ENCODE peak calls at places on chromosomes 5 and 9, in ten cellular contexts. N is lung; M is NCI-H82; S is ACHN; A is naive thymus-derived CD4-positive, alpha-beta T cell; R is sigmoid colon; I is dorsolateral prefrontal cortex; Q is spleen; Z is AG09309; X is stimulated activated CD4-positive, alpha-beta T cell treated with anti-CD3 and anti-CD28 coated beads, Interleukin-4, amount 100 ng/mL, for 48 hours. H is an unnamed sample.

GRCh38 chr5:59266410-59266809 is 627.1 kb downstream of the PDE4D start:
- DNase-seq in S (no peak), A (no peak), I (no peak), M (no peak), R (no peak), X (no peak), Q (no peak), N (no peak), Z (no peak), H (no peak)

GRCh38 chr9:124320062-124320973 is 62.6 kb downstream of the NEK6 start:
- DNase-seq in M (peak; percentile 76), Q (peak; percentile 86), S (peak; percentile 66), X (peak; percentile 47), N (peak; percentile 74), R (peak; percentile 81), I (peak; percentile 71), Z (peak; percentile 11), A (peak; percentile 51), H (peak; percentile 15)

GRCh38 chr9:135340726-135341475 is 138.7 kb upstream of the PPP1R26 start:
- DNase-seq in I (no peak), Q (peak; percentile 57), R (peak; percentile 46), Z (no peak), M (no peak), S (no peak), N (no peak), X (no peak), A (no peak), H (no peak)

GRCh38 chr9:127174386-127175318 is 52.2 kb upstream of the ANGPTL2 start:
- DNase-seq in X (no peak), Q (peak; percentile 60), M (no peak), Z (no peak), I (peak; percentile 3), A (no peak), R (peak; percentile 57), N (no peak), S (no peak), H (no peak)

GRCh38 chr5:176850371-176851245 is 40.2 kb downstream of the UNC5A start:
- DNase-seq in A (no peak), M (no peak), N (no peak), Q (no peak), X (no peak), Z (no peak), R (no peak), S (no peak), I (no peak), H (no peak)

GRCh38 chr9:129619787-129620668 is 873 bp downstream of the C9orf50 start:
- DNase-seq in Z (no peak), X (no peak), N (no peak), I (no peak), R (no peak), A (no peak), M (peak; percentile 50), Q (peak; percentile 77), S (peak; percentile 35), H (no peak)

GRCh38 chr9:120434532-120434931 is 145.4 kb downstream of the CDK5RAP2 start:
- DNase-seq in I (no peak), Z (no peak), A (no peak), X (no peak), M (no peak), Q (no peak), N (no peak), S (no peak), R (no peak), H (no peak)

GRCh38 chr5:179129607-179130071 is 69.5 kb downstream of the ZNF354C start:
- DNase-seq in I (no peak), N (no peak), S (no peak), X (no peak), Z (no peak), Q (peak; percentile 48), R (no peak), A (no peak), M (no peak), H (no peak)

GRCh38 chr5:16957305-16958165 is 21.4 kb upstream of the MYO10 start:
- DNase-seq in A (no peak), M (no peak), X (no peak), R (no peak), I (no peak), S (no peak), N (no peak), Q (no peak), Z (peak; percentile 85), H (no peak)

GRCh38 chr9:122204491-122204890 is 24.3 kb downstream of the LHX6 start:
- DNase-seq in Q (peak; percentile 70), R (no peak), Z (no peak), A (no peak), M (no peak), I (no peak), S (no peak), X (no peak), N (no peak), H (no peak)

GRCh38 chr9:113579270-113580040 is 115.9 kb downstream of the RGS3 start:
- DNase-seq in X (no peak), N (no peak), A (no peak), I (no peak), Q (peak; percentile 93), M (peak; percentile 29), R (peak; percentile 81), S (peak; percentile 19), Z (no peak), H (peak; percentile 49)

GRCh38 chr5:126810983-126811382 is 34.0 kb downstream of the LMNB1 start:
- DNase-seq in M (no peak), S (no peak), A (no peak), R (no peak), N (no peak), I (no peak), Q (no peak), Z (no peak), X (no peak), H (no peak)

GRCh38 chr9:72363908-72364678 is 915 bp downstream of the ZFAND5 start:
- DNase-seq in A (peak; percentile 77), M (peak; percentile 48), I (peak; percentile 41), Q (peak; percentile 95), Z (no peak), S (peak; percentile 44), N (peak; percentile 58), X (peak; percentile 51), R (peak; percentile 85), H (peak; percentile 30)

GRCh38 chr9:121954477-121955175 is 138.5 kb downstream of the TTLL11 start:
- DNase-seq in R (peak; percentile 85), X (no peak), Z (no peak), M (no peak), I (peak; percentile 44), N (peak; percentile 40), S (no peak), Q (no peak), A (no peak), H (peak; percentile 46)

GRCh38 chr5:40841068-40841805 is at the start of gene CARD6:
- DNase-seq in S (no peak), Z (no peak), Q (no peak), N (peak; percentile 33), A (no peak), M (no peak), X (no peak), I (no peak), R (no peak), H (no peak)

GRCh38 chr5:8576178-8576577 is 707.2 kb downstream of the MTRR start:
- DNase-seq in A (no peak), S (no peak), Z (no peak), Q (no peak), M (no peak), R (no peak), I (no peak), X (no peak), N (no peak), H (no peak)

GRCh38 chr9:80811003-80811402 is 878.3 kb downstream of the TLE1 start:
- DNase-seq in Q (no peak), S (no peak), N (no peak), X (no peak), M (no peak), A (no peak), Z (no peak), R (no peak), I (no peak), H (no peak)

GRCh38 chr9:122819326-122819725 is 9.1 kb downstream of the PDCL start:
- DNase-seq in A (no peak), M (no peak), Z (no peak), X (no peak), R (no peak), S (no peak), Q (no peak), N (no peak), I (no peak), H (no peak)

GRCh38 chr9:15274425-15274824 is 32.6 kb downstream of the TTC39B start:
- DNase-seq in A (no peak), S (no peak), Z (no peak), I (no peak), M (no peak), R (no peak), X (no peak), Q (no peak), N (no peak), H (no peak)

GRCh38 chr5:174678107-174678506 is 46.3 kb upstream of the MSX2 start:
- DNase-seq in I (no peak), R (no peak), N (no peak), X (no peak), Z (no peak), A (no peak), S (no peak), Q (no peak), M (no peak), H (no peak)

GRCh38 chr9:90457386-90458080 is 185.1 kb downstream of the DIRAS2 start:
- DNase-seq in I (no peak), A (no peak), Q (no peak), Z (no peak), M (no peak), S (no peak), N (no peak), R (no peak), X (no peak), H (no peak)

GRCh38 chr5:171588790-171589189 is 169.3 kb downstream of the FGF18 start:
- DNase-seq in I (no peak), Q (no peak), N (no peak), S (no peak), M (no peak), A (no peak), X (no peak), Z (no peak), R (no peak), H (no peak)

GRCh38 chr5:97839338-97840081 is 656.5 kb upstream of the RIOK2 start:
- DNase-seq in S (peak; percentile 0), M (no peak), Q (no peak), N (no peak), A (no peak), X (no peak), I (no peak), Z (peak; percentile 13), R (no peak), H (no peak)

GRCh38 chr5:27124590-27124989 is 86.2 kb upstream of the CDH9 start:
- DNase-seq in I (no peak), X (no peak), Q (no peak), S (peak; percentile 45), N (no peak), A (no peak), Z (no peak), R (no peak), M (peak; percentile 55), H (peak; percentile 2)

GRCh38 chr5:53309653-53310052 is 170.8 kb upstream of the FST start:
- DNase-seq in M (no peak), S (no peak), Q (no peak), X (no peak), N (no peak), I (no peak), R (no peak), Z (no peak), A (no peak), H (no peak)

GRCh38 chr5:91957671-91958070 is 574.6 kb upstream of the ARRDC3 start:
- DNase-seq in R (no peak), M (no peak), Q (no peak), A (no peak), X (no peak), I (no peak), Z (peak; percentile 18), S (no peak), N (no peak), H (no peak)

GRCh38 chr5:9533577-9534334 is 12.1 kb downstream of the SEMA5A start:
- DNase-seq in N (no peak), X (no peak), I (no peak), M (no peak), A (no peak), Q (no peak), Z (no peak), S (no peak), R (no peak), H (no peak)

GRCh38 chr9:123322771-123323481 is 33.1 kb upstream of the CRB2 start:
- DNase-seq in Z (no peak), X (peak; percentile 30), I (no peak), R (no peak), S (no peak), Q (peak; percentile 86), A (peak; percentile 50), M (no peak), N (no peak), H (peak; percentile 94)

H was measured in Jurkat, Clone E6-1.